ENCODE peak calls at places on chromosomes 5 and 9, in five cellular contexts. G, W, U, S and Q are unnamed samples.

GRCh38 chr9:116576386-116576785 is 110.7 kb upstream of the TRIM32 start:
- DNase-seq in G (no peak), W (no peak), U (no peak), S (no peak), Q (no peak)

GRCh38 chr9:117411547-117411946 is 3.3 kb downstream of the ASTN2 start:
- DNase-seq in G (peak; percentile 79), W (no peak), U (no peak), S (no peak), Q (peak; percentile 43)

GRCh38 chr9:123069010-123069481 is 35.6 kb downstream of the GPR21 start:
- DNase-seq in G (no peak), W (no peak), U (no peak), S (no peak), Q (no peak)

GRCh38 chr9:37412431-37413151 is 9.9 kb upstream of the GRHPR start:
- DNase-seq in G (no peak), W (no peak), U (no peak), S (no peak), Q (no peak)

GRCh38 chr5:109516385-109516784 is 106.6 kb upstream of the PJA2 start:
- DNase-seq in G (no peak), W (no peak), U (no peak), S (no peak), Q (no peak)

GRCh38 chr9:95333426-95333825 is 15.9 kb upstream of the FANCC start:
- DNase-seq in G (no peak), W (no peak), U (no peak), S (no peak), Q (no peak)

GRCh38 chr9:297104-297794 is 82.6 kb downstream of the DOCK8 start:
- DNase-seq in G (no peak), W (peak; percentile 82), U (no peak), S (no peak), Q (no peak)

GRCh38 chr5:97102010-97102470 is 40.4 kb downstream of the LIX1 start:
- DNase-seq in G (no peak), W (no peak), U (no peak), S (no peak), Q (no peak)

GRCh38 chr5:72767289-72768010 is 49.0 kb upstream of the TNPO1 start:
- DNase-seq in G (no peak), W (no peak), U (no peak), S (peak; percentile 38), Q (no peak)

GRCh38 chr9:92978345-92978875 is 31.1 kb downstream of the FGD3 start:
- DNase-seq in G (no peak), W (no peak), U (no peak), S (no peak), Q (no peak)

GRCh38 chr9:108710424-108710823 is 145.4 kb downstream of the ACTL7B start:
- DNase-seq in G (no peak), W (no peak), U (no peak), S (no peak), Q (no peak)

GRCh38 chr9:35599763-35600604 is 5.1 kb upstream of the TESK1 start:
- DNase-seq in G (no peak), W (no peak), U (no peak), S (no peak), Q (no peak)

GRCh38 chr9:15824310-15824709 is 271.5 kb downstream of the CCDC171 start:
- DNase-seq in G (peak; percentile 11), W (no peak), U (no peak), S (no peak), Q (no peak)
- TF ChIP-seq CTCF in G (no peak), W (no peak), U (no peak), S (no peak), Q (peak; percentile 16)

DNA sequence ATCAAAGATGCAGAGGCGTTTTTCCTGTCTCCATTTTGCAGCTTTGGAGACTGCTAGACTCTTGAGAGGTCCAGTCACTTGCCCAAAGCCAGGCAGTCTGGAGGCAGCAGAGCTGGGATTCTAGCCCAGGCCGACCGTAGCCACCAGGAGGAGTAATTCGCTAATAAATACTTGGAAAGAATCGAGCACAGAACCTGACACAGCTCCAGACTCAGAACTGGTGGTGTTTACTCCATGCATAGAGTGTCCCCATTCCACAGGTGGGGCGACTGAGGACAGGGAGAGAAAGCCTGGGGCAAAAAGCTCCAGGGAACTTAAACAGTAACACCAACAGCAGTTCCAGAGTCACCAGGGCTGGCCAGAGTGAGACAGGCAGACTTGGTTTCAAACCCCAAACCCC is 10.7 kb upstream of the CERCAM start:
- DNase-seq in G (no peak), W (no peak), U (no peak), S (peak; percentile 52), Q (no peak)
- TF ChIP-seq CTCF in G (no peak), W (no peak), U (no peak), S (peak; percentile 11), Q (peak; percentile 13)

GRCh38 chr9:126965541-126966428 is 51.2 kb downstream of the RALGPS1 start:
- DNase-seq in G (peak; percentile 65), W (no peak), U (no peak), S (no peak), Q (no peak)
- TF ChIP-seq CTCF in G (peak; percentile 57), W (peak; percentile 74), U (no peak), S (peak; percentile 67), Q (peak; percentile 55)

GRCh38 chr9:131528886-131529505 is 2.1 kb downstream of the UCK1 start:
- DNase-seq in G (no peak), W (no peak), U (no peak), S (no peak), Q (no peak)

GRCh38 chr9:131529597-131530545 is 1.2 kb downstream of the UCK1 start:
- DNase-seq in G (no peak), W (no peak), U (no peak), S (no peak), Q (no peak)

GRCh38 chr9:131528186-131528585 is 2.9 kb downstream of the UCK1 start:
- DNase-seq in G (no peak), W (no peak), U (no peak), S (no peak), Q (no peak)

GRCh38 chr9:131530546-131530929 is 525 bp downstream of the UCK1 start:
- DNase-seq in G (peak; percentile 56), W (peak; percentile 86), U (no peak), S (peak; percentile 60), Q (peak; percentile 30)

DNA sequence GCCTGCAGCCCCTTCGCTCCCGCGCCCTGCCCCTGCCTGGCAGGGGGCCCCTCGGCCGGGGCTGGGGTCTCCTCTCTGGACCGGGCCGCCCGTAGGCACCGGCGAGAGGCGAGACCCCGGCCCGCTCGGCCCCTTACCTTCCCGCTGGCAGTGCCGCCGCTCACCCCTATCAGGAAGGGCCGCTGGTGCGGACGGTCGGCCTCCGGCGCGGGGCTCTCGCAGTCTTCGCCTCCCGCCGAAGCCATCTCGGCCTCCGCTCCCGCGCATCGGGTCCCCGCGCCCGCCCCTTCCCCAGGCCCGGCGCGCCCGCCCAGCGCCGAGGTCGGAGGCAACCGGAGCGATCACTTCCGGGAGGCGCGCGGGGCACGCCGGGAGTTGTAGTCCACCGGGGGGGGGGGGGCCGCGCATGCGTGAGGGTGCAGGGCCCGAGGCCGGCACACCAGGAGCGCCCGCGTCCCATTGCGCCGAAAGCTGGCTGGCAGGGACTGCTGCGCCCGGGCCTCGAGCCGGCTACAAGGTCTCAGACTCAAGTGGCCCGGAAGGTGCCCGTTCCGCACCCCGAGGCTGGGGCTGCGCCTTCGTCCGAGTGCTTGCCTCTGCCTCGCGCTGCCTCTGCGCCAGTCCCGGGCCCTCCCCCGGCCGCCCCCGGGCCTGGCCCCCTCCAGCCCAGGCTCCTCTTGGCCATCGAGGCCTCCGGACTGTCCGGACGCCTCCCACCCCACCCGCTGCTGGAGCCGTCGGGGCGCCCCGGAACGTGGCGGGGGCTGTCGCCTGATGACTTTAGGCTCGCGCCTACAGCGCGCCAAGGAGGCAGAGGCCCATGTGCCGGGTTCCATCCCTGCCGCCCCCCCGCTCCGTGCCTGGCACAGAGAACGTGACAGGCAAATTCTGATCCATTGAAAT is at the start of gene UCK1:
- DNase-seq in G (peak; percentile 79), W (peak; percentile 93), U (peak; percentile 75), S (peak; percentile 76), Q (peak; percentile 71)
- TF ChIP-seq CTCF in G (no peak), W (no peak), U (no peak), S (no peak), Q (no peak)

GRCh38 chr5:89417990-89418820 is 535.2 kb upstream of the MEF2C start:
- DNase-seq in G (no peak), W (no peak), U (no peak), S (no peak), Q (no peak)
- TF ChIP-seq CTCF in G (no peak), W (no peak), U (no peak), S (no peak), Q (no peak)

GRCh38 chr5:150243590-150243989 is 46.0 kb downstream of the CAMK2A start:
- DNase-seq in G (no peak), W (no peak), U (no peak), S (no peak), Q (no peak)
- TF ChIP-seq CTCF in G (no peak), W (no peak), U (no peak), S (no peak), Q (no peak)

GRCh38 chr5:131564229-131564652 is 70.8 kb downstream of the RAPGEF6 start:
- DNase-seq in G (no peak), W (no peak), U (no peak), S (no peak), Q (no peak)
- TF ChIP-seq CTCF in G (no peak), W (no peak), U (no peak), S (peak; percentile 0), Q (no peak)

DNA sequence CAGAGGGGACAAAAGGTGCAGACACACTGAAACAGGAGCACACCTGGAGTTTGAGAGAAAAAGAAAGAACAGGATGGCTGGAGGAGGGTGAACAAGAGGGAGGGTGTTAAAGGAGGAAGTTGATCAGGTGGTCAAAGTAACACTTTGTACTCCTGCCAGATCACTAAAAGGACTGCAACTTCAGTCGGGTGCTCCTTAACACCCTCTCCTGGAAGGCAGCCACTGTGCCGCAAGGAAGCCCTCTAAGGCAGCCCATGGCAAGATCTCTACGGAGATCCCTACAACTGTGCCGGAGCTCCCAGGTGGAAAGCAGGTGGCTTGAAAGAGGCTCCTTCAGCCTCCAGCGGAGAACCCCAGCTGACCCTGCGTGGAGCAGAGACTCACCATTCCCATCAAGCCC is 124.4 kb upstream of the MSX2 start:
- DNase-seq in G (no peak), W (no peak), U (no peak), S (peak; percentile 66), Q (no peak)
- TF ChIP-seq CTCF in G (no peak), W (no peak), U (no peak), S (no peak), Q (no peak)

GRCh38 chr9:124551472-124552339 is 44.5 kb upstream of the NR5A1 start:
- DNase-seq in G (peak; percentile 72), W (no peak), U (no peak), S (peak; percentile 70), Q (peak; percentile 32)
- TF ChIP-seq CTCF in G (peak; percentile 70), W (no peak), U (peak; percentile 26), S (peak; percentile 69), Q (peak; percentile 80)